ENCODE peak calls at places on chromosomes 2 and 18, in five cellular contexts. X, W, J, U and N are unnamed samples.

GRCh38 chr2:71069376-71069775 is 928 bp downstream of the NAGK start:
- DNase-seq in X (no peak), W (no peak), J (no peak), U (no peak), N (no peak)

GRCh38 chr2:231394201-231395141 is 1.0 kb upstream of the B3GNT7 start:
- DNase-seq in X (no peak), W (peak; percentile 69), J (no peak), U (no peak), N (peak; percentile 87)

GRCh38 chr18:46148810-46149209 is 44.6 kb downstream of the HAUS1 start:
- DNase-seq in X (no peak), W (peak; percentile 53), J (peak; percentile 33), U (no peak), N (peak; percentile 46)

GRCh38 chr2:230902180-230902899 is 22.7 kb downstream of the GPR55 start:
- DNase-seq in X (peak; percentile 20), W (peak; percentile 58), J (peak; percentile 41), U (peak; percentile 11), N (peak; percentile 82)

GRCh38 chr2:241577413-241578122 is 19.0 kb downstream of the BOK start:
- DNase-seq in X (no peak), W (no peak), J (no peak), U (no peak), N (no peak)

GRCh38 chr2:71630110-71630967 is 177.0 kb downstream of the DYSF start:
- DNase-seq in X (no peak), W (no peak), J (no peak), U (no peak), N (no peak)

GRCh38 chr2:12587729-12588522 is 128.8 kb upstream of the TRIB2 start:
- DNase-seq in X (no peak), W (peak; percentile 54), J (no peak), U (peak; percentile 84), N (peak; percentile 3)

GRCh38 chr2:104563398-104564024 is 290.4 kb upstream of the POU3F3 start:
- DNase-seq in X (no peak), W (no peak), J (no peak), U (no peak), N (no peak)

GRCh38 chr2:10220516-10221391 is 82.0 kb upstream of the HPCAL1 start:
- DNase-seq in X (no peak), W (no peak), J (no peak), U (peak; percentile 45), N (no peak)

GRCh38 chr2:28751956-28752607 is 452 bp downstream of the PPP1CB start:
- DNase-seq in X (peak; percentile 9), W (no peak), J (peak; percentile 9), U (no peak), N (peak; percentile 31)

GRCh38 chr2:108363900-108364225 is 13.9 kb upstream of the SULT1C4 start:
- DNase-seq in X (no peak), W (no peak), J (no peak), U (no peak), N (no peak)

GRCh38 chr2:229952256-229952835 is 30.0 kb downstream of the FBXO36 start:
- DNase-seq in X (no peak), W (no peak), J (no peak), U (no peak), N (no peak)

GRCh38 chr2:105654474-105655004 is 90.2 kb upstream of the NCK2 start:
- DNase-seq in X (no peak), W (no peak), J (no peak), U (no peak), N (no peak)

GRCh38 chr2:33110461-33110860 is 163.7 kb downstream of the LTBP1 start:
- DNase-seq in X (no peak), W (no peak), J (no peak), U (no peak), N (no peak)

GRCh38 chr2:224956706-224957105 is 85.6 kb downstream of the DOCK10 start:
- DNase-seq in X (no peak), W (no peak), J (no peak), U (no peak), N (no peak)